ENCODE peak calls at places on chromosomes 3 and 15, in five cellular contexts. Y is A549, C is AG09319, J is WTC11, I is WERI-Rb-1. K is an unnamed sample.

GRCh38 chr3:141335531-141336042 is 32.7 kb upstream of the ZBTB38 start:
- DNase-seq in C (no peak), Y (no peak), I (no peak), J (no peak), K (no peak)

GRCh38 chr15:52788099-52788986 is 1.8 kb downstream of the ONECUT1 start:
- DNase-seq in C (no peak), J (no peak), I (peak), Y (peak), K (no peak)

GRCh38 chr15:22866066-22866465 is 27.6 kb downstream of the NIPA2 start:
- DNase-seq in J (no peak), Y (no peak), I (no peak), C (no peak), K (no peak)

GRCh38 chr3:55473788-55474187 is 13.3 kb downstream of the WNT5A start:
- DNase-seq in I (no peak), Y (no peak), C (no peak), J (no peak), K (no peak)

GRCh38 chr3:102182162-102182561 is 252.7 kb upstream of the ZPLD1 start:
- DNase-seq in J (no peak), Y (peak), C (peak), I (no peak), K (no peak)

GRCh38 chr15:70480196-70480856 is 283.0 kb downstream of the UACA start:
- DNase-seq in Y (no peak), I (no peak), J (no peak), C (no peak), K (no peak)

GRCh38 chr3:86814321-86814720 is 176.6 kb downstream of the VGLL3 start:
- DNase-seq in J (no peak), Y (no peak), C (no peak), I (no peak), K (no peak)

GRCh38 chr3:104750581-104750980 is 616.1 kb upstream of the ALCAM start:
- DNase-seq in C (peak), I (no peak), J (no peak), Y (no peak), K (no peak)

GRCh38 chr3:106092792-106093191 is 224.0 kb upstream of the CBLB start:
- DNase-seq in Y (no peak), J (no peak), I (no peak), C (no peak), K (no peak)

GRCh38 chr15:57384024-57384423 is 7.7 kb downstream of the CGNL1 start:
- DNase-seq in Y (no peak), J (no peak), C (no peak), I (no peak), K (no peak)

GRCh38 chr3:56885879-56886647 is 84.3 kb upstream of the ARHGEF3 start:
- DNase-seq in J (no peak), Y (no peak), C (no peak), I (no peak), K (no peak)

GRCh38 chr3:52028572-52028971 is 27.8 kb downstream of the DUSP7 start:
- DNase-seq in Y (no peak), C (no peak), J (no peak), I (no peak), K (no peak)

GRCh38 chr3:42129014-42129953 is 38.1 kb downstream of the TRAK1 start:
- DNase-seq in J (no peak), Y (peak), C (no peak), I (no peak), K (no peak)

GRCh38 chr3:177945999-177946398 is 590.2 kb upstream of the KCNMB2 start:
- DNase-seq in I (no peak), C (no peak), Y (no peak), J (no peak), K (no peak)

GRCh38 chr3:145815707-145816413 is 345.1 kb downstream of the PLOD2 start:
- DNase-seq in I (no peak), C (no peak), Y (no peak), J (peak), K (no peak)

GRCh38 chr3:38000965-38001455 is 10.4 kb downstream of the VILL start:
- DNase-seq in J (peak), C (no peak), I (peak), Y (no peak), K (no peak)

GRCh38 chr15:83504365-83504764 is 57.2 kb downstream of the SH3GL3 start:
- DNase-seq in J (no peak), I (no peak), Y (no peak), C (no peak), K (no peak)

GRCh38 chr3:50572158-50572557 is 2.8 kb downstream of the HEMK1 start:
- DNase-seq in Y (peak), I (peak), C (peak), J (peak), K (peak)

GRCh38 chr3:108073712-108074431 is 17.0 kb downstream of the CD47 start:
- DNase-seq in I (no peak), C (no peak), J (no peak), Y (no peak), K (no peak)

GRCh38 chr15:100986158-100986896 is 67.2 kb downstream of the LRRK1 start:
- DNase-seq in J (no peak), C (no peak), Y (peak), I (no peak), K (no peak)

GRCh38 chr15:74414081-74414580 is 19.6 kb downstream of the SEMA7A start:
- DNase-seq in J (no peak), C (no peak), I (no peak), Y (no peak), K (no peak)

GRCh38 chr15:59453474-59454215 is 15.7 kb downstream of the FAM81A start:
- DNase-seq in C (no peak), Y (no peak), J (no peak), I (no peak), K (no peak)

GRCh38 chr3:141076821-141077571 is 25.8 kb downstream of the SPSB4 start:
- DNase-seq in I (peak), J (peak), Y (no peak), C (no peak), K (no peak)

GRCh38 chr3:178259703-178260102 is 276.5 kb upstream of the KCNMB2 start:
- DNase-seq in J (no peak), C (no peak), I (no peak), Y (no peak), K (no peak)

GRCh38 chr15:79811406-79812405 is 85.1 kb downstream of the MTHFS start:
- DNase-seq in C (peak), I (no peak), Y (no peak), J (no peak), K (no peak)

GRCh38 chr3:158213461-158213860 is 103.6 kb downstream of the RSRC1 start:
- DNase-seq in C (no peak), Y (no peak), J (no peak), I (no peak), K (no peak)

GRCh38 chr15:73359653-73360052 is 9.1 kb downstream of the HCN4 start:
- DNase-seq in I (no peak), J (no peak), Y (no peak), C (no peak), K (no peak)

GRCh38 chr15:88454867-88455810 is 12.0 kb downstream of the MRPL46 start:
- DNase-seq in I (peak), J (peak), C (peak), Y (peak), K (peak)

GRCh38 chr3:115960799-115961198 is 337.5 kb downstream of the GAP43 start:
- DNase-seq in Y (no peak), C (no peak), J (no peak), I (no peak), K (no peak)

GRCh38 chr3:81195483-81195882 is 566.0 kb downstream of the GBE1 start:
- DNase-seq in J (no peak), I (no peak), Y (no peak), C (no peak), K (no peak)

GRCh38 chr3:98188553-98188952 is 22.1 kb downstream of the OR5H15 start:
- DNase-seq in Y (peak), C (no peak), I (no peak), J (no peak), K (no peak)
- TF ChIP-seq CTCF in Y (no peak), C (no peak), I (no peak), J (peak), K (peak)

DNA sequence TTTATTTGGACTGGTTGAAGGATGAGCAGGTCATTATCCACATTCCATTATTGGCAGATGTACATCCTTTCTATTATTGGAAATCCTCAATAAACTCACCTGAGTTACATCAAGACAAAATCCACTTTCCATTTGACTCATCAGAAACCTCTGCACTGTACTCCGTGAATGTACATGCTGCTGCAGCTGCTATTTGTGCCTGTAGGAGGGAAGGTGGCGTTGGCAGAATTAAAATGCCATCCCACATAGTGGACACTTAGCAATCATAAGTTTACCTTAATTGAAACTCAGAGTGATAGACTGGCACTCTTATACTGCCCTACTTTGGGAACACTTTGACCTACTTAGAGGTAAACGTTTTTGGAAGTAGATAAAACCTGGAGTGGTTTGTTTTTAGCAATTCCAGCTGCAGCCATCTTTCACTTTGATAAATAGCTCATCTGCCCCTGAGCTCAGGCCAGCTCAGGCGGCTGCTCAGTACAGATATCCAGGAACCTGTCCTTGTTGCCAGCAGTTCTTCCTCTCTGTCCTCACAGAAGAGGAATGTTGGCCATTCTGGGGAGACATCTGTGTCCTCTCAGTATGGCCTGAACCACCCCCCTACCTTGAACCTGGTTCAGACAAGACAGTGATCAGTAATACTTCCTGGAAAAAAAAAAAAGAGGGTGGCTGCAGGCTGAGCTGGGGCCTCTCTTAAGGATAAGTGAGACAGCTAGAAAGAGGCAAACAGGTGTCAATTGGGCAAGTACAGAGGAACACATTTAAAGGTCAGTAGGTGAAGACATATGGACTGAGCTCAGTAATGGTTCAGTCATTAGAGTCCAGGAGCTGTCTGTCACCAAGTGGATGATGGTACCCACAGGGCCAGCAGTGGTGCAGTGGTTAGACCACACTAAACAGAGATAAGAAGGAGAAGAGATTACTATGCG is 153.4 kb upstream of the UMPS start:
- DNase-seq in Y (no peak), I (no peak), C (no peak), J (no peak), K (no peak)
- TF ChIP-seq CTCF in Y (no peak), I (no peak), C (no peak), J (no peak), K (no peak)

GRCh38 chr3:36700537-36701248 is 63.7 kb downstream of the DCLK3 start:
- DNase-seq in Y (peak), I (peak), C (peak), J (peak), K (peak)

GRCh38 chr3:36698314-36698713 is 66.0 kb downstream of the DCLK3 start:
- DNase-seq in J (no peak), Y (no peak), C (no peak), I (no peak), K (no peak)

GRCh38 chr3:36701903-36702374 is 62.4 kb downstream of the DCLK3 start:
- DNase-seq in J (no peak), C (peak), I (no peak), Y (peak), K (no peak)

GRCh38 chr3:36704280-36704679 is 60.1 kb downstream of the DCLK3 start:
- DNase-seq in C (no peak), Y (no peak), J (no peak), I (no peak), K (no peak)

GRCh38 chr3:36701249-36701572 is 63.1 kb downstream of the DCLK3 start:
- DNase-seq in Y (no peak), J (no peak), I (no peak), C (no peak), K (no peak)
- TF ChIP-seq CTCF in Y (no peak), J (no peak), I (no peak), C (no peak), K (no peak)

GRCh38 chr3:133964547-133964946 is 65.2 kb downstream of the SLCO2A1 start:
- DNase-seq in I (no peak), C (no peak), Y (peak), J (peak), K (no peak)
- TF ChIP-seq CTCF in I (peak), C (no peak), Y (no peak), J (no peak), K (no peak)

GRCh38 chr3:143120716-143121239 is 1.2 kb downstream of the CHST2 start:
- DNase-seq in C (no peak), Y (peak), I (peak), J (no peak), K (peak)
- TF ChIP-seq CTCF in C (peak), Y (no peak), I (peak), J (no peak), K (no peak)

DNA sequence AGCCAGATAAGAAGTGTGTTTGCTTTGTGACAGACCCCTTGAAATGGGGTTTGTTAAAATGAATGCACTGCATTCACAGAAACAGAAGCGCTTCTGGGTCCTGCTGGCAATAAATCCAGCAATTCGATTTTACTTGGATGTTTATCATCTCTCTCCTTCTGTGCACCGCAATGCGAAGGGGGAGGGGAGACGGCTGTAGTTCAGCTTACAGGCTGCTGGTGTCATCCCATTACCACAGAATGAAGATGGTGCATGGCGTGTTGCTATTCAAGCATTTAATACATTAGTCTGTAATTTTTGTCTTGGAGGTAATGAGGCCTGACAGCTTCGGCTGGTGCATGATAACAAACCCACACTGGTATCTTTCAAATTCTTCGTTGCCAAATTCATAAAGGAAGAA is 418.1 kb downstream of the OTOL1 start:
- DNase-seq in J (peak), I (peak), C (peak), Y (peak), K (peak)
- TF ChIP-seq CTCF in J (peak), I (peak), C (peak), Y (peak), K (no peak)

K was measured in endothelial cell.